ENCODE peak calls at places on chromosomes 5 and 9, in eight cellular contexts. Q is HepG2, P is neural progenitor cell, M is IMR-90, W is GM23338, O is adrenal gland, G is upper lobe of right lung, T is mammary epithelial cell. I is an unnamed sample.
A peak's percentile ranks its signal among the peaks of the same experiment; 100 is the strongest.

GRCh38 chr5:149141224-149141956 is at the start of gene ABLIM3:
- DNase-seq in Q (no peak), P (peak; percentile 80), M (peak; percentile 55), W (peak; percentile 76), O (peak; percentile 50), G (peak; percentile 88), T (peak; percentile 74), I (peak; percentile 82)

GRCh38 chr5:158389786-158390185 is 530.8 kb upstream of the CLINT1 start:
- DNase-seq in Q (no peak), P (no peak), M (no peak), W (no peak), O (no peak), G (no peak), T (no peak), I (no peak)

GRCh38 chr5:124343451-124343867 is 403.0 kb downstream of the ZNF608 start:
- DNase-seq in Q (no peak), P (no peak), M (peak; percentile 95), W (no peak), O (peak; percentile 38), G (no peak), T (peak; percentile 88), I (no peak)

GRCh38 chr9:137460363-137461315 is 1.5 kb upstream of the NSMF start:
- DNase-seq in Q (no peak), P (no peak), M (no peak), W (no peak), O (peak; percentile 11), G (peak; percentile 66), T (no peak), I (peak; percentile 5)

GRCh38 chr9:133107961-133108793 is 12.9 kb downstream of the RALGDS start:
- DNase-seq in Q (no peak), P (no peak), M (no peak), W (no peak), O (peak; percentile 3), G (peak; percentile 46), T (no peak), I (no peak)

GRCh38 chr9:77712533-77713130 is 64.5 kb upstream of the GNA14 start:
- DNase-seq in Q (peak; percentile 20), P (no peak), M (peak; percentile 90), W (no peak), O (no peak), G (no peak), T (peak; percentile 79), I (no peak)

GRCh38 chr9:114884787-114885452 is 45.5 kb downstream of the TNFSF8 start:
- DNase-seq in Q (peak; percentile 87), P (no peak), M (peak; percentile 22), W (no peak), O (no peak), G (no peak), T (peak; percentile 78), I (no peak)

GRCh38 chr9:104795082-104795481 is 31.2 kb downstream of the NIPSNAP3B start:
- DNase-seq in Q (no peak), P (no peak), M (no peak), W (no peak), O (no peak), G (no peak), T (no peak), I (no peak)

GRCh38 chr5:21654551-21654950 is 1198.6 kb downstream of the CDH12 start:
- DNase-seq in Q (no peak), P (no peak), M (no peak), W (peak; percentile 8), O (no peak), G (no peak), T (no peak), I (no peak)

GRCh38 chr5:102314328-102314727 is 18.2 kb upstream of the SLCO4C1 start:
- DNase-seq in Q (no peak), P (no peak), M (no peak), W (no peak), O (no peak), G (no peak), T (no peak), I (no peak)

GRCh38 chr9:134293031-134293521 is 33.2 kb upstream of the RXRA start:
- DNase-seq in Q (no peak), P (no peak), M (no peak), W (no peak), O (no peak), G (no peak), T (no peak), I (peak; percentile 8)

GRCh38 chr9:86997961-86998360 is 50.7 kb upstream of the GAS1 start:
- DNase-seq in Q (no peak), P (no peak), M (no peak), W (no peak), O (no peak), G (no peak), T (no peak), I (no peak)

GRCh38 chr9:38074441-38074943 is 5.5 kb upstream of the SHB start:
- DNase-seq in Q (peak; percentile 72), P (no peak), M (peak; percentile 61), W (no peak), O (no peak), G (peak; percentile 56), T (no peak), I (no peak)

GRCh38 chr9:69078581-69078980 is 43.0 kb downstream of the FXN start:
- DNase-seq in Q (no peak), P (no peak), M (no peak), W (no peak), O (no peak), G (no peak), T (no peak), I (no peak)

GRCh38 chr5:108379722-108380530 is 2.0 kb downstream of the FBXL17 start:
- DNase-seq in Q (peak; percentile 55), P (no peak), M (peak; percentile 31), W (no peak), O (no peak), G (no peak), T (no peak), I (no peak)

GRCh38 chr5:172769598-172770373 is 1.2 kb downstream of the DUSP1 start:
- DNase-seq in Q (no peak), P (peak; percentile 30), M (peak; percentile 51), W (peak; percentile 31), O (peak; percentile 51), G (no peak), T (peak; percentile 12), I (peak; percentile 49)

GRCh38 chr9:73155389-73155788 is 3.7 kb downstream of the ANXA1 start:
- DNase-seq in Q (no peak), P (no peak), M (no peak), W (no peak), O (no peak), G (no peak), T (no peak), I (no peak)

GRCh38 chr9:73155968-73156592 is 4.4 kb downstream of the ANXA1 start:
- DNase-seq in Q (no peak), P (no peak), M (no peak), W (no peak), O (no peak), G (no peak), T (no peak), I (no peak)

GRCh38 chr9:73156593-73157187 is 5.0 kb downstream of the ANXA1 start:
- DNase-seq in Q (no peak), P (no peak), M (no peak), W (no peak), O (no peak), G (no peak), T (no peak), I (no peak)

GRCh38 chr9:73157811-73158210 is 6.1 kb downstream of the ANXA1 start:
- DNase-seq in Q (no peak), P (no peak), M (no peak), W (no peak), O (no peak), G (no peak), T (no peak), I (no peak)

DNA sequence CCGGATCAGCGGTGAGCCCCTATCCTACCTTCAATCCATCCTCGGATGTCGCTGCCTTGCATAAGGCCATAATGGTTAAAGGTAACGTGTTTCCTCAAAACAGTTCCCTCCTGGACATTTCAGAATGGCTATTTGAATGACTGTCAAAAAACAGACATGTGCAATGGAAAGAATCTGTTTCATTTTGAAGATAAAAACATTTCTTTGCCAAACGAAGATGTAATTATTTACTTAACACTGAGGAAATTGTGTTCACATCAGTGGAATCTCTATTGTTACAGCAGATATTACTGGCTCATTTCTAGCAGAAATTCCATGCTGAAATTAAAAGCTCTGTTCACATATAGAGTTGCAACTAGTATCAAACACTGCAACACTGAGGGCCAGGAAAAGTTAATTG is 7.1 kb downstream of the ANXA1 start:
- DNase-seq in Q (no peak), P (no peak), M (no peak), W (no peak), O (no peak), G (no peak), T (no peak), I (no peak)
- H3K36me3 ChIP-seq in Q (no peaks in the 10 kb centered on the region), P (no peaks in the 10 kb centered on the region), M (peaks cover 32% of the 10 kb centered on the region), W (no peaks in the 10 kb centered on the region), O (peaks cover 30% of the 10 kb centered on the region), G (peaks cover 57% of the 10 kb centered on the region), T (peaks cover 57% of the 10 kb centered on the region), I (no peaks in the 10 kb centered on the region)

DNA sequence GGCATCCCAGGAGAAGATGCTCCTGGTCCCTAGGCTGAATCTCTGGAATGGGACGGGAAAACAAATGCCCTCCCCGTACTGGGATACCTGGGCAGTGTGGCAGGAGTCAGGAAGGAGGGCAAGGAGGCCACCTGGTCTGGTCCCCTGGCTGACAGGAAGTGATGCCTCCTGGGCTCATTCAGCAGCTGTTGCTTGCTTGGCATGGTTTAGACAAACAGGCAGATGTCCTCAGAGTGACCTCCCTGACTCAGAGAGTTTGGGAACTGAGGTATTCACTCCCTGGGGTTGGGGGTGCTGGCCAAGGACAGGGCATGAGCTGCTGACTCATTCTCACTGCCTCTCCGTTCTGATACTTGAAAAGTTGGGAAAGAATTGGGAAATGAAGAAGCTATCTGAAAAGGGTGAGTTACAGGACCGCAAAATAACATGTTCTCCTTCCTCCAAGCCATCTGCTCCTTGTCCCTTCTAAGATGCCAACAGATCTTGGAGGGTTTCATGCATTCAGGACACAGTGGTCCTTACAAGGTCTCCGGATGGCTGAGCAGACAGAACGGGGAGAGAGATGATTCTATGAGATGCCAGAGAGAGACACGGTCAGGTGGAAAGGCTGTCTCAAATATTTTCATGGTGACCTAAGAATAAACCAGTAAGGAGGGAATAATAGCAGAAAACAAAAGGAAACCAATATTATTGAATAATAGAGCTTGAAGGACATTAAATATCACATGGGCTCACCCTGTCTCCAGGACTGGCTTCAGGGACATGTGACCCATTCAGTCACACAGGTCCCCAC is 534.5 kb downstream of the BNC2 start:
- DNase-seq in Q (no peak), P (no peak), M (peak; percentile 99), W (no peak), O (peak; percentile 94), G (no peak), T (peak; percentile 98), I (peak; percentile 38)
- H3K27ac ChIP-seq in Q (no peak overlapping the region), P (no peak overlapping the region), M (peak overlapping the region; percentile 96), W (no peak overlapping the region), O (peak overlapping the region; percentile 82), G (no peak overlapping the region), T (peak overlapping the region; percentile 84), I (no peak overlapping the region)

GRCh38 chr9:80784647-80785046 is 904.7 kb downstream of the TLE1 start:
- DNase-seq in Q (no peak), P (no peak), M (peak; percentile 27), W (no peak), O (no peak), G (no peak), T (no peak), I (no peak)
- H3K4me3 ChIP-seq in Q (no peak overlapping the region), P (no peak overlapping the region), M (no peak overlapping the region), W (no peak overlapping the region), O (no peak overlapping the region), G (no peak overlapping the region), T (no peak overlapping the region), I (no peak overlapping the region)

DNA sequence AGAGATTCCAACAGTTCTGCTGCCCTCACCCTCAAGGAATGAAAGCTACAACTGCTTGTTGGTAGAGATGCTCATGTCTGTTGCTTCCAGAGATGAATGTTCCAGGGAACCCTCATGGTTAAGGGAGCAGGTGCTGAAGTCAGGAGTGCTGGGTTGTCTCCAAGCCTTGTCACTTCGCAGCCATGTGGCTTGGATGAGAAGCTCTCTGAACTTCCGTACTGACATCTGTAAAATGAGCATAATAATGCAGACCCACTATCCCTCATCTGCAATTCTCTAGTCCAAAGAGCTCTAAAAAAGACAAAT is 133.3 kb upstream of the ADRA1B start:
- DNase-seq in Q (no peak), P (no peak), M (no peak), W (no peak), O (no peak), G (no peak), T (no peak), I (no peak)
- H3K36me3 ChIP-seq in Q (no peaks in the 10 kb centered on the region), P (no peaks in the 10 kb centered on the region), M (no peaks in the 10 kb centered on the region), W (no peaks in the 10 kb centered on the region), O (no peaks in the 10 kb centered on the region), G (no peaks in the 10 kb centered on the region), T (no peaks in the 10 kb centered on the region), I (no peaks in the 10 kb centered on the region)

I was measured in heart right ventricle.